ENCODE peak calls at places on chromosomes 7 and 10, in four cellular contexts. One of them, this sample, is unnamed.

GRCh38 chr10:62814901-62815372 is 1.2 kb downstream of the EGR2 start:
- DNase-seq in heart right ventricle: no peak
- DNase-seq in LoVo: no peak
- DNase-seq in pancreas: peak; percentile 21
- DNase-seq in this sample: no peak

GRCh38 chr10:873020-873419 is 58.5 kb downstream of the LARP4B start:
- DNase-seq in LoVo: no peak
- DNase-seq in heart right ventricle: peak; percentile 52
- DNase-seq in pancreas: no peak
- DNase-seq in this sample: no peak

GRCh38 chr7:131602304-131602993 is 46.0 kb upstream of the PODXL start:
- DNase-seq in heart right ventricle: no peak
- DNase-seq in LoVo: no peak
- DNase-seq in pancreas: no peak
- DNase-seq in this sample: no peak

GRCh38 chr7:92645531-92646061 is 55.4 kb upstream of the FAM133B start:
- DNase-seq in LoVo: peak; percentile 95
- DNase-seq in heart right ventricle: no peak
- DNase-seq in pancreas: no peak
- DNase-seq in this sample: peak; percentile 81

GRCh38 chr7:38330861-38331709 is 57.6 kb upstream of the TARP start:
- DNase-seq in pancreas: no peak
- DNase-seq in heart right ventricle: no peak
- DNase-seq in LoVo: no peak
- DNase-seq in this sample: peak; percentile 52

GRCh38 chr10:23079700-23080099 is 15.7 kb upstream of the MSRB2 start:
- DNase-seq in heart right ventricle: no peak
- DNase-seq in LoVo: no peak
- DNase-seq in pancreas: no peak
- DNase-seq in this sample: peak; percentile 60

GRCh38 chr7:100604078-100604975 is 2.2 kb downstream of the PCOLCE start:
- DNase-seq in heart right ventricle: peak; percentile 75
- DNase-seq in LoVo: peak; percentile 85
- DNase-seq in pancreas: peak; percentile 81
- DNase-seq in this sample: peak; percentile 82

GRCh38 chr7:14739496-14740185 is 162.9 kb downstream of the DGKB start:
- DNase-seq in pancreas: no peak
- DNase-seq in LoVo: peak; percentile 36
- DNase-seq in heart right ventricle: no peak
- DNase-seq in this sample: no peak

GRCh38 chr10:43355749-43356371 is 15.6 kb upstream of the FXYD4 start:
- DNase-seq in pancreas: no peak
- DNase-seq in heart right ventricle: no peak
- DNase-seq in LoVo: peak; percentile 81
- DNase-seq in this sample: no peak

GRCh38 chr7:471866-472639 is 47.6 kb downstream of the PDGFA start:
- DNase-seq in LoVo: no peak
- DNase-seq in pancreas: peak; percentile 49
- DNase-seq in heart right ventricle: peak; percentile 84
- DNase-seq in this sample: no peak

GRCh38 chr10:13993634-13994033 is 337.1 kb downstream of the FRMD4A start:
- DNase-seq in heart right ventricle: no peak
- DNase-seq in LoVo: no peak
- DNase-seq in pancreas: no peak
- DNase-seq in this sample: no peak

GRCh38 chr7:98848918-98849317 is 20.9 kb downstream of the TMEM130 start:
- DNase-seq in LoVo: no peak
- DNase-seq in heart right ventricle: no peak
- DNase-seq in pancreas: no peak
- DNase-seq in this sample: no peak

GRCh38 chr7:30148951-30149459 is 14.2 kb downstream of the MTURN start:
- DNase-seq in pancreas: no peak
- DNase-seq in heart right ventricle: no peak
- DNase-seq in LoVo: no peak
- DNase-seq in this sample: no peak

GRCh38 chr7:45584261-45585210 is 10.4 kb downstream of the ADCY1 start:
- DNase-seq in heart right ventricle: no peak
- DNase-seq in LoVo: no peak
- DNase-seq in pancreas: no peak
- DNase-seq in this sample: no peak

GRCh38 chr7:35185908-35186731 is 67.8 kb downstream of the TBX20 start:
- DNase-seq in pancreas: peak; percentile 19
- DNase-seq in heart right ventricle: peak; percentile 43
- DNase-seq in LoVo: no peak
- DNase-seq in this sample: peak; percentile 78

GRCh38 chr10:89210794-89211425 is 3.8 kb upstream of the CH25H start:
- DNase-seq in pancreas: no peak
- DNase-seq in LoVo: no peak
- DNase-seq in heart right ventricle: no peak
- DNase-seq in this sample: no peak

GRCh38 chr10:24645784-24646183 is 77.9 kb downstream of the ARHGAP21 start:
- DNase-seq in LoVo: peak; percentile 25
- DNase-seq in pancreas: no peak
- DNase-seq in heart right ventricle: no peak
- DNase-seq in this sample: no peak

GRCh38 chr7:116330961-116331360 is 120.6 kb downstream of the TES start:
- DNase-seq in pancreas: no peak
- DNase-seq in heart right ventricle: no peak
- DNase-seq in LoVo: no peak
- DNase-seq in this sample: no peak

GRCh38 chr7:6276911-6277408 is 4.5 kb upstream of the CYTH3 start:
- DNase-seq in LoVo: no peak
- DNase-seq in pancreas: no peak
- DNase-seq in heart right ventricle: no peak
- DNase-seq in this sample: peak; percentile 46

GRCh38 chr10:26650406-26650805 is 47.1 kb upstream of the PDSS1 start:
- DNase-seq in heart right ventricle: no peak
- DNase-seq in LoVo: no peak
- DNase-seq in pancreas: no peak
- DNase-seq in this sample: no peak

GRCh38 chr7:67438913-67439312 is 442.3 kb downstream of the TYW1 start:
- DNase-seq in pancreas: no peak
- DNase-seq in heart right ventricle: no peak
- DNase-seq in LoVo: no peak
- DNase-seq in this sample: peak; percentile 11

GRCh38 chr7:158272509-158273137 is 315.0 kb downstream of the PTPRN2 start:
- DNase-seq in pancreas: no peak
- DNase-seq in LoVo: no peak
- DNase-seq in heart right ventricle: no peak
- DNase-seq in this sample: no peak

GRCh38 chr7:113831509-113831908 is 87.3 kb downstream of the PPP1R3A start:
- DNase-seq in LoVo: no peak
- DNase-seq in heart right ventricle: no peak
- DNase-seq in pancreas: no peak
- DNase-seq in this sample: no peak

GRCh38 chr10:131858118-131858515 is 42.7 kb upstream of the PPP2R2D start:
- DNase-seq in LoVo: no peak
- DNase-seq in heart right ventricle: no peak
- DNase-seq in pancreas: no peak
- DNase-seq in this sample: no peak

GRCh38 chr7:101804087-101804631 is 13.3 kb upstream of the CUX1 start:
- DNase-seq in pancreas: no peak
- DNase-seq in heart right ventricle: no peak
- DNase-seq in LoVo: no peak
- DNase-seq in this sample: no peak

GRCh38 chr10:98224509-98224908 is 43.5 kb downstream of the LOXL4 start:
- DNase-seq in LoVo: no peak
- DNase-seq in heart right ventricle: no peak
- DNase-seq in pancreas: no peak
- DNase-seq in this sample: no peak

GRCh38 chr7:125089171-125089570 is 159.5 kb upstream of the POT1 start:
- DNase-seq in pancreas: no peak
- DNase-seq in heart right ventricle: no peak
- DNase-seq in LoVo: no peak
- DNase-seq in this sample: no peak

GRCh38 chr10:34780818-34781380 is 34.2 kb downstream of the PARD3 start:
- DNase-seq in heart right ventricle: peak; percentile 78
- DNase-seq in pancreas: peak; percentile 43
- DNase-seq in LoVo: no peak
- DNase-seq in this sample: peak; percentile 26

GRCh38 chr10:131456411-131456810 is 144.9 kb upstream of the TCERG1L start:
- DNase-seq in pancreas: no peak
- DNase-seq in heart right ventricle: no peak
- DNase-seq in LoVo: no peak
- DNase-seq in this sample: no peak

This sample was measured in WERI-Rb-1.